ENCODE peak calls at places on chromosomes 12 and 14, in six cellular contexts. H is COLO829; B is CD8-positive, alpha-beta T cell; C is pancreas; R is GM12891; P is Calu3. M is an unnamed sample.

GRCh38 chr14:31070431-31070830 is 44.3 kb upstream of the STRN3 start:
- DNase-seq in H (no peak), R (no peak), C (no peak), P (no peak), B (no peak), M (no peak)

GRCh38 chr12:119938049-119938667 is 50.9 kb upstream of the BICDL1 start:
- DNase-seq in B (peak; percentile 81), C (peak; percentile 68), P (peak; percentile 70), H (peak; percentile 82), R (peak; percentile 45), M (peak; percentile 52)

GRCh38 chr12:122665759-122666158 is 37.4 kb downstream of the HCAR2 start:
- DNase-seq in H (no peak), C (no peak), P (no peak), B (no peak), R (no peak), M (no peak)

GRCh38 chr12:1926274-1926673 is 7.8 kb upstream of the CACNA2D4 start:
- DNase-seq in B (no peak), P (no peak), C (no peak), H (no peak), R (no peak), M (no peak)

GRCh38 chr14:20440882-20441281 is 4.9 kb upstream of the KLHL33 start:
- DNase-seq in H (no peak), C (no peak), B (peak; percentile 37), R (no peak), P (no peak), M (peak; percentile 12)

GRCh38 chr14:68343534-68344093 is 449.3 kb downstream of the ZFP36L1 start:
- DNase-seq in B (no peak), C (no peak), H (no peak), P (no peak), R (no peak), M (no peak)

GRCh38 chr14:52299692-52300278 is 14.3 kb upstream of the PTGER2 start:
- DNase-seq in C (no peak), R (no peak), B (no peak), P (no peak), H (peak; percentile 50), M (peak; percentile 55)

GRCh38 chr14:26170885-26171284 is 426.9 kb downstream of the NOVA1 start:
- DNase-seq in C (no peak), H (no peak), R (no peak), P (no peak), B (no peak), M (no peak)

GRCh38 chr12:57629897-57630471 is 3.0 kb downstream of the B4GALNT1 start:
- DNase-seq in B (no peak), C (no peak), H (no peak), P (no peak), R (peak; percentile 5), M (no peak)

GRCh38 chr12:128052341-128052740 is 214.6 kb upstream of the TMEM132C start:
- DNase-seq in C (no peak), R (no peak), H (no peak), P (no peak), B (no peak), M (no peak)

GRCh38 chr12:132754555-132754954 is 7.1 kb downstream of the ANKLE2 start:
- DNase-seq in C (no peak), P (no peak), B (no peak), R (no peak), H (no peak), M (no peak)

GRCh38 chr12:47636908-47637780 is 68.7 kb downstream of the RPAP3 start:
- DNase-seq in B (peak; percentile 13), R (no peak), C (no peak), P (peak; percentile 59), H (no peak), M (peak; percentile 44)